ENCODE peak calls at places on chromosomes 5 and 9, in nine cellular contexts. One of them, this sample, is unnamed.

GRCh38 chr5:105639068-105639467 is 2031.7 kb downstream of the EFNA5 start:
- DNase-seq in fibroblast of pulmonary artery: peak; percentile 2
- DNase-seq in IMR-90: no peak
- DNase-seq in fibroblast of mammary gland: no peak
- DNase-seq in OCI-LY7: no peak
- DNase-seq in psoas muscle: no peak
- DNase-seq in neural crest cell: no peak
- DNase-seq in GM23338: peak; percentile 59
- DNase-seq in right atrium auricular region: no peak
- DNase-seq in this sample: no peak

GRCh38 chr9:109652112-109652511 is 127.9 kb upstream of the PALM2AKAP2 start:
- DNase-seq in IMR-90: peak; percentile 10
- DNase-seq in neural crest cell: no peak
- DNase-seq in right atrium auricular region: no peak
- DNase-seq in OCI-LY7: no peak
- DNase-seq in fibroblast of mammary gland: peak; percentile 84
- DNase-seq in psoas muscle: no peak
- DNase-seq in GM23338: no peak
- DNase-seq in fibroblast of pulmonary artery: peak; percentile 2
- DNase-seq in this sample: no peak

GRCh38 chr5:468401-468800 is 25.4 kb downstream of the EXOC3 start:
- DNase-seq in psoas muscle: peak; percentile 12
- DNase-seq in neural crest cell: no peak
- DNase-seq in OCI-LY7: no peak
- DNase-seq in fibroblast of pulmonary artery: no peak
- DNase-seq in fibroblast of mammary gland: no peak
- DNase-seq in IMR-90: no peak
- DNase-seq in GM23338: no peak
- DNase-seq in right atrium auricular region: no peak
- DNase-seq in this sample: no peak

GRCh38 chr5:123545506-123545905 is 33.5 kb downstream of the CSNK1G3 start:
- DNase-seq in right atrium auricular region: no peak
- DNase-seq in IMR-90: no peak
- DNase-seq in GM23338: peak; percentile 65
- DNase-seq in OCI-LY7: peak; percentile 53
- DNase-seq in fibroblast of pulmonary artery: peak; percentile 48
- DNase-seq in psoas muscle: no peak
- DNase-seq in neural crest cell: no peak
- DNase-seq in fibroblast of mammary gland: peak; percentile 54
- DNase-seq in this sample: no peak

GRCh38 chr9:15333376-15333881 is 26.4 kb upstream of the TTC39B start:
- DNase-seq in psoas muscle: no peak
- DNase-seq in right atrium auricular region: no peak
- DNase-seq in fibroblast of pulmonary artery: no peak
- DNase-seq in neural crest cell: no peak
- DNase-seq in GM23338: no peak
- DNase-seq in OCI-LY7: no peak
- DNase-seq in IMR-90: no peak
- DNase-seq in fibroblast of mammary gland: no peak
- DNase-seq in this sample: no peak

GRCh38 chr5:50667079-50667652 is 729 bp downstream of the PARP8 start:
- DNase-seq in psoas muscle: peak; percentile 78
- DNase-seq in fibroblast of pulmonary artery: peak; percentile 53
- DNase-seq in OCI-LY7: peak; percentile 64
- DNase-seq in fibroblast of mammary gland: peak; percentile 29
- DNase-seq in right atrium auricular region: peak; percentile 65
- DNase-seq in GM23338: peak; percentile 76
- DNase-seq in neural crest cell: peak; percentile 57
- DNase-seq in IMR-90: peak; percentile 41
- DNase-seq in this sample: no peak

GRCh38 chr5:159178978-159179377 is 30.4 kb downstream of the RNF145 start:
- DNase-seq in GM23338: no peak
- DNase-seq in fibroblast of mammary gland: peak; percentile 98
- DNase-seq in right atrium auricular region: no peak
- DNase-seq in psoas muscle: no peak
- DNase-seq in fibroblast of pulmonary artery: peak; percentile 99
- DNase-seq in neural crest cell: no peak
- DNase-seq in IMR-90: peak; percentile 99
- DNase-seq in OCI-LY7: no peak
- DNase-seq in this sample: no peak

GRCh38 chr9:138101444-138102234 is 224.1 kb downstream of the CACNA1B start:
- DNase-seq in neural crest cell: no peak
- DNase-seq in fibroblast of pulmonary artery: no peak
- DNase-seq in fibroblast of mammary gland: no peak
- DNase-seq in OCI-LY7: no peak
- DNase-seq in IMR-90: no peak
- DNase-seq in right atrium auricular region: no peak
- DNase-seq in psoas muscle: no peak
- DNase-seq in GM23338: no peak
- DNase-seq in this sample: peak; percentile 13

GRCh38 chr9:77497322-77498198 is 150.6 kb downstream of the GNA14 start:
- DNase-seq in OCI-LY7: no peak
- DNase-seq in fibroblast of pulmonary artery: no peak
- DNase-seq in right atrium auricular region: no peak
- DNase-seq in psoas muscle: no peak
- DNase-seq in IMR-90: no peak
- DNase-seq in GM23338: no peak
- DNase-seq in neural crest cell: no peak
- DNase-seq in fibroblast of mammary gland: no peak
- DNase-seq in this sample: no peak

GRCh38 chr9:99868845-99869244 is 37.6 kb upstream of the STX17 start:
- DNase-seq in OCI-LY7: no peak
- DNase-seq in IMR-90: peak; percentile 30
- DNase-seq in psoas muscle: no peak
- DNase-seq in right atrium auricular region: no peak
- DNase-seq in fibroblast of pulmonary artery: no peak
- DNase-seq in fibroblast of mammary gland: peak; percentile 26
- DNase-seq in neural crest cell: no peak
- DNase-seq in GM23338: no peak
- DNase-seq in this sample: no peak

GRCh38 chr5:176185133-176185733 is 53.0 kb upstream of the SIMC1 start:
- DNase-seq in fibroblast of mammary gland: peak; percentile 33
- DNase-seq in fibroblast of pulmonary artery: no peak
- DNase-seq in GM23338: no peak
- DNase-seq in OCI-LY7: no peak
- DNase-seq in right atrium auricular region: no peak
- DNase-seq in neural crest cell: no peak
- DNase-seq in IMR-90: peak; percentile 31
- DNase-seq in psoas muscle: no peak
- DNase-seq in this sample: no peak

GRCh38 chr5:43208658-43209057 is 16.6 kb downstream of the NIM1K start:
- DNase-seq in OCI-LY7: no peak
- DNase-seq in IMR-90: no peak
- DNase-seq in fibroblast of mammary gland: no peak
- DNase-seq in neural crest cell: no peak
- DNase-seq in psoas muscle: no peak
- DNase-seq in GM23338: no peak
- DNase-seq in fibroblast of pulmonary artery: no peak
- DNase-seq in right atrium auricular region: no peak
- DNase-seq in this sample: no peak

GRCh38 chr9:92807757-92808725 is 43.4 kb upstream of the BICD2 start:
- DNase-seq in right atrium auricular region: no peak
- DNase-seq in fibroblast of pulmonary artery: no peak
- DNase-seq in GM23338: peak; percentile 57
- DNase-seq in neural crest cell: no peak
- DNase-seq in OCI-LY7: no peak
- DNase-seq in fibroblast of mammary gland: no peak
- DNase-seq in IMR-90: no peak
- DNase-seq in psoas muscle: peak; percentile 53
- DNase-seq in this sample: no peak

GRCh38 chr5:30849801-30850370 is 343.6 kb upstream of the CDH6 start:
- DNase-seq in psoas muscle: no peak
- DNase-seq in fibroblast of pulmonary artery: peak; percentile 38
- DNase-seq in right atrium auricular region: no peak
- DNase-seq in fibroblast of mammary gland: no peak
- DNase-seq in neural crest cell: no peak
- DNase-seq in OCI-LY7: no peak
- DNase-seq in GM23338: no peak
- DNase-seq in IMR-90: peak; percentile 86
- DNase-seq in this sample: no peak

GRCh38 chr9:16271967-16272366 is 598.5 kb downstream of the BNC2 start:
- DNase-seq in psoas muscle: no peak
- DNase-seq in fibroblast of pulmonary artery: no peak
- DNase-seq in OCI-LY7: no peak
- DNase-seq in right atrium auricular region: no peak
- DNase-seq in fibroblast of mammary gland: no peak
- DNase-seq in neural crest cell: no peak
- DNase-seq in IMR-90: no peak
- DNase-seq in GM23338: no peak
- DNase-seq in this sample: no peak

GRCh38 chr9:89137548-89138462 is 40.8 kb downstream of the SHC3 start:
- DNase-seq in GM23338: no peak
- DNase-seq in neural crest cell: no peak
- DNase-seq in OCI-LY7: no peak
- DNase-seq in fibroblast of pulmonary artery: peak; percentile 98
- DNase-seq in right atrium auricular region: peak; percentile 86
- DNase-seq in psoas muscle: peak; percentile 45
- DNase-seq in IMR-90: peak; percentile 95
- DNase-seq in fibroblast of mammary gland: peak; percentile 97
- DNase-seq in this sample: no peak

GRCh38 chr5:72267685-72268084 is 52.4 kb downstream of the MRPS27 start:
- DNase-seq in neural crest cell: no peak
- DNase-seq in fibroblast of mammary gland: no peak
- DNase-seq in right atrium auricular region: no peak
- DNase-seq in psoas muscle: no peak
- DNase-seq in fibroblast of pulmonary artery: no peak
- DNase-seq in OCI-LY7: no peak
- DNase-seq in GM23338: no peak
- DNase-seq in IMR-90: peak; percentile 42
- DNase-seq in this sample: no peak

GRCh38 chr5:176529116-176529823 is 7.9 kb downstream of the RNF44 start:
- DNase-seq in fibroblast of mammary gland: no peak
- DNase-seq in fibroblast of pulmonary artery: no peak
- DNase-seq in OCI-LY7: peak; percentile 96
- DNase-seq in GM23338: no peak
- DNase-seq in right atrium auricular region: no peak
- DNase-seq in neural crest cell: no peak
- DNase-seq in psoas muscle: no peak
- DNase-seq in IMR-90: no peak
- DNase-seq in this sample: no peak

GRCh38 chr9:121598167-121599000 is 53.0 kb upstream of the DAB2IP start:
- DNase-seq in GM23338: peak; percentile 96
- DNase-seq in fibroblast of pulmonary artery: peak; percentile 60
- DNase-seq in OCI-LY7: no peak
- DNase-seq in psoas muscle: peak; percentile 95
- DNase-seq in IMR-90: peak; percentile 86
- DNase-seq in neural crest cell: peak; percentile 60
- DNase-seq in fibroblast of mammary gland: peak; percentile 50
- DNase-seq in right atrium auricular region: peak; percentile 82
- DNase-seq in this sample: no peak

GRCh38 chr9:6646028-6646636 is 603 bp upstream of the GLDC start:
- DNase-seq in GM23338: no peak
- DNase-seq in OCI-LY7: no peak
- DNase-seq in fibroblast of mammary gland: no peak
- DNase-seq in neural crest cell: no peak
- DNase-seq in psoas muscle: no peak
- DNase-seq in IMR-90: no peak
- DNase-seq in right atrium auricular region: no peak
- DNase-seq in fibroblast of pulmonary artery: no peak
- DNase-seq in this sample: no peak

GRCh38 chr9:94912700-94913249 is 186.3 kb downstream of the AOPEP start:
- DNase-seq in neural crest cell: no peak
- DNase-seq in fibroblast of pulmonary artery: peak; percentile 84
- DNase-seq in IMR-90: peak; percentile 86
- DNase-seq in GM23338: peak; percentile 59
- DNase-seq in fibroblast of mammary gland: peak; percentile 68
- DNase-seq in right atrium auricular region: peak; percentile 54
- DNase-seq in psoas muscle: no peak
- DNase-seq in OCI-LY7: no peak
- DNase-seq in this sample: no peak

GRCh38 chr9:136943291-136944093 is 1.0 kb downstream of the FBXW5 start:
- DNase-seq in GM23338: peak; percentile 67
- DNase-seq in psoas muscle: peak; percentile 74
- DNase-seq in neural crest cell: peak; percentile 38
- DNase-seq in fibroblast of mammary gland: peak; percentile 21
- DNase-seq in fibroblast of pulmonary artery: peak; percentile 22
- DNase-seq in OCI-LY7: peak; percentile 52
- DNase-seq in right atrium auricular region: no peak
- DNase-seq in IMR-90: no peak
- DNase-seq in this sample: no peak

GRCh38 chr5:140189977-140190867 is 15.2 kb downstream of the CYSTM1 start:
- DNase-seq in fibroblast of mammary gland: peak; percentile 79
- DNase-seq in psoas muscle: no peak
- DNase-seq in GM23338: no peak
- DNase-seq in IMR-90: peak; percentile 78
- DNase-seq in fibroblast of pulmonary artery: peak; percentile 72
- DNase-seq in neural crest cell: no peak
- DNase-seq in OCI-LY7: no peak
- DNase-seq in right atrium auricular region: no peak
- DNase-seq in this sample: no peak

GRCh38 chr5:112691758-112692157 is 45.9 kb upstream of the APC start:
- DNase-seq in psoas muscle: no peak
- DNase-seq in neural crest cell: no peak
- DNase-seq in right atrium auricular region: no peak
- DNase-seq in IMR-90: peak; percentile 43
- DNase-seq in GM23338: peak; percentile 81
- DNase-seq in fibroblast of pulmonary artery: peak; percentile 71
- DNase-seq in OCI-LY7: peak; percentile 71
- DNase-seq in fibroblast of mammary gland: peak; percentile 60
- DNase-seq in this sample: no peak
- TF ChIP-seq CTCF in psoas muscle: no peak
- TF ChIP-seq CTCF in neural crest cell: peak; percentile 33
- TF ChIP-seq CTCF in right atrium auricular region: no peak
- TF ChIP-seq CTCF in IMR-90: peak; percentile 53
- TF ChIP-seq CTCF in GM23338: peak; percentile 62
- TF ChIP-seq CTCF in fibroblast of pulmonary artery: peak; percentile 55
- TF ChIP-seq CTCF in OCI-LY7: peak; percentile 79
- TF ChIP-seq CTCF in fibroblast of mammary gland: peak; percentile 56
- TF ChIP-seq CTCF in this sample: peak; percentile 90

GRCh38 chr9:19122490-19123042 is 4.7 kb downstream of the PLIN2 start:
- DNase-seq in GM23338: no peak
- DNase-seq in neural crest cell: no peak
- DNase-seq in IMR-90: no peak
- DNase-seq in psoas muscle: no peak
- DNase-seq in fibroblast of mammary gland: no peak
- DNase-seq in right atrium auricular region: no peak
- DNase-seq in fibroblast of pulmonary artery: no peak
- DNase-seq in OCI-LY7: no peak
- DNase-seq in this sample: no peak
- TF ChIP-seq CTCF in GM23338: no peak
- TF ChIP-seq CTCF in neural crest cell: peak; percentile 24
- TF ChIP-seq CTCF in IMR-90: no peak
- TF ChIP-seq CTCF in psoas muscle: no peak
- TF ChIP-seq CTCF in fibroblast of mammary gland: peak; percentile 26
- TF ChIP-seq CTCF in right atrium auricular region: no peak
- TF ChIP-seq CTCF in fibroblast of pulmonary artery: peak; percentile 28
- TF ChIP-seq CTCF in OCI-LY7: no peak
- TF ChIP-seq CTCF in this sample: no peak

GRCh38 chr5:132293066-132293991 is 865 bp upstream of the SLC22A4 start:
- DNase-seq in fibroblast of pulmonary artery: peak; percentile 94
- DNase-seq in fibroblast of mammary gland: peak; percentile 89
- DNase-seq in OCI-LY7: no peak
- DNase-seq in psoas muscle: peak; percentile 93
- DNase-seq in GM23338: peak; percentile 82
- DNase-seq in IMR-90: peak; percentile 87
- DNase-seq in neural crest cell: peak; percentile 72
- DNase-seq in right atrium auricular region: peak; percentile 89
- DNase-seq in this sample: peak; percentile 67
- TF ChIP-seq CTCF in fibroblast of pulmonary artery: no peak
- TF ChIP-seq CTCF in fibroblast of mammary gland: no peak
- TF ChIP-seq CTCF in OCI-LY7: no peak
- TF ChIP-seq CTCF in psoas muscle: peak; percentile 24
- TF ChIP-seq CTCF in GM23338: no peak
- TF ChIP-seq CTCF in IMR-90: peak; percentile 21
- TF ChIP-seq CTCF in neural crest cell: peak; percentile 43
- TF ChIP-seq CTCF in right atrium auricular region: no peak
- TF ChIP-seq CTCF in this sample: no peak

GRCh38 chr5:79853676-79854418 is 137.2 kb downstream of the MTX3 start:
- DNase-seq in fibroblast of pulmonary artery: no peak
- DNase-seq in psoas muscle: no peak
- DNase-seq in fibroblast of mammary gland: peak; percentile 70
- DNase-seq in OCI-LY7: no peak
- DNase-seq in neural crest cell: no peak
- DNase-seq in IMR-90: peak; percentile 16
- DNase-seq in GM23338: no peak
- DNase-seq in right atrium auricular region: no peak
- DNase-seq in this sample: no peak
- TF ChIP-seq CTCF in fibroblast of pulmonary artery: no peak
- TF ChIP-seq CTCF in psoas muscle: no peak
- TF ChIP-seq CTCF in fibroblast of mammary gland: peak; percentile 2
- TF ChIP-seq CTCF in OCI-LY7: peak; percentile 35
- TF ChIP-seq CTCF in neural crest cell: no peak
- TF ChIP-seq CTCF in IMR-90: no peak
- TF ChIP-seq CTCF in GM23338: peak; percentile 31
- TF ChIP-seq CTCF in right atrium auricular region: no peak
- TF ChIP-seq CTCF in this sample: no peak

This sample was measured in D721Med.